ENCODE peak calls at places on chromosomes 4 and X, in four cellular contexts. E, L, N and X are unnamed samples. For H3K4me1, the result is how much of the 10 kb centered on the place peaks cover.

GRCh38 chrX:131977619-131978018 is 45.5 kb upstream of the STK26 start:
- DNase-seq in E (no peak), L (no peak), N (no peak), X (no peak)

GRCh38 chrX:115912372-115912897 is 258.1 kb upstream of the AGTR2 start:
- DNase-seq in E (no peak), N (no peak), L (no peak), X (no peak)

GRCh38 chrX:106168107-106168506 is at the start of gene PWWP3B:
- DNase-seq in N (peak), E (no peak), L (no peak), X (peak)

GRCh38 chr4:149555146-149555545 is 260.5 kb downstream of the IQCM start:
- DNase-seq in L (no peak), E (no peak), N (no peak), X (no peak)

GRCh38 chrX:115452256-115452655 is 108.7 kb upstream of the PLS3 start:
- DNase-seq in L (no peak), N (no peak), E (no peak), X (no peak)

GRCh38 chrX:119784747-119785446 is 6.5 kb downstream of the RPL39 start:
- DNase-seq in L (no peak), E (peak), N (no peak), X (no peak)

GRCh38 chrX:118534716-118535493 is 39.3 kb downstream of the DOCK11 start:
- DNase-seq in L (no peak), E (no peak), N (no peak), X (no peak)

GRCh38 chr4:87442889-87443288 is 20.5 kb downstream of the NUDT9 start:
- DNase-seq in L (no peak), N (no peak), E (peak), X (no peak)

GRCh38 chrX:111041018-111041462 is 55.0 kb upstream of the PAK3 start:
- DNase-seq in E (peak), L (peak), N (no peak), X (no peak)

GRCh38 chr4:63708661-63709060 is 700.6 kb downstream of the TECRL start:
- DNase-seq in L (no peak), N (no peak), E (no peak), X (no peak)

GRCh38 chrX:129523076-129524055 is at the start of gene SMARCA1:
- DNase-seq in E (peak), L (no peak), N (peak), X (peak)

GRCh38 chrX:140467211-140467610 is 37.7 kb downstream of the SOX3 start:
- DNase-seq in N (no peak), L (no peak), E (no peak), X (no peak)

GRCh38 chr4:164748375-164748774 is 5.6 kb upstream of the SMIM31 start:
- DNase-seq in L (no peak), N (no peak), E (peak), X (no peak)

GRCh38 chrX:15404712-15405111 is 20.5 kb upstream of the VEGFD start:
- DNase-seq in N (no peak), E (peak), L (no peak), X (peak)

GRCh38 chr4:177051473-177052060 is 258.1 kb upstream of the NEIL3 start:
- DNase-seq in L (no peak), N (no peak), E (peak), X (no peak)

GRCh38 chr4:72319596-72319995 is 249.4 kb downstream of the ADAMTS3 start:
- DNase-seq in N (no peak), E (peak), L (no peak), X (no peak)

GRCh38 chr4:168501407-168501806 is 4.6 kb downstream of the PALLD start:
- DNase-seq in N (no peak), L (no peak), E (no peak), X (no peak)

GRCh38 chr4:52939325-52939724 is 77.2 kb downstream of the RASL11B start:
- DNase-seq in L (no peak), E (peak), N (no peak), X (no peak)

GRCh38 chr4:11009281-11009680 is 324.7 kb upstream of the CLNK start:
- DNase-seq in N (no peak), E (no peak), L (no peak), X (no peak)

GRCh38 chrX:107826286-107827136 is 845 bp downstream of the MID2 start:
- DNase-seq in L (no peak), N (peak), E (peak), X (peak)

GRCh38 chr4:19694829-19695228 is 556.9 kb upstream of the SLIT2 start:
- DNase-seq in E (no peak), L (no peak), N (no peak), X (no peak)

GRCh38 chr4:145098675-145099037 is 545 bp downstream of the ABCE1 start:
- DNase-seq in N (no peak), E (peak), L (peak), X (no peak)

GRCh38 chr4:122689972-122690371 is 42.5 kb upstream of the BBS12 start:
- DNase-seq in E (no peak), L (no peak), N (no peak), X (no peak)

GRCh38 chrX:136839196-136839595 is 41.3 kb downstream of the RBMX start:
- DNase-seq in L (no peak), E (peak), N (no peak), X (no peak)

GRCh38 chr4:23060776-23061175 is 368.0 kb downstream of the GBA3 start:
- DNase-seq in N (no peak), E (no peak), L (no peak), X (no peak)

GRCh38 chr4:20422398-20422797 is 170.7 kb downstream of the SLIT2 start:
- DNase-seq in N (no peak), E (peak), L (no peak), X (no peak)

GRCh38 chrX:11424903-11425674 is 131.9 kb downstream of the AMELX start:
- DNase-seq in L (no peak), N (no peak), E (no peak), X (no peak)
- H3K4me1 ChIP-seq in L (under half), N (under half), E (under half), X (under half)

GRCh38 chrX:134737061-134737460 is 78.8 kb upstream of the PLAC1 start:
- DNase-seq in L (no peak), N (no peak), E (peak), X (peak)

GRCh38 chrX:134734343-134735001 is 76.2 kb upstream of the PLAC1 start:
- DNase-seq in E (peak), L (no peak), N (peak), X (no peak)

GRCh38 chrX:134733595-134733994 is 75.3 kb upstream of the PLAC1 start:
- DNase-seq in L (no peak), E (no peak), N (no peak), X (no peak)

GRCh38 chrX:134736351-134736750 is 78.1 kb upstream of the PLAC1 start:
- DNase-seq in E (no peak), N (no peak), L (no peak), X (no peak)

DNA sequence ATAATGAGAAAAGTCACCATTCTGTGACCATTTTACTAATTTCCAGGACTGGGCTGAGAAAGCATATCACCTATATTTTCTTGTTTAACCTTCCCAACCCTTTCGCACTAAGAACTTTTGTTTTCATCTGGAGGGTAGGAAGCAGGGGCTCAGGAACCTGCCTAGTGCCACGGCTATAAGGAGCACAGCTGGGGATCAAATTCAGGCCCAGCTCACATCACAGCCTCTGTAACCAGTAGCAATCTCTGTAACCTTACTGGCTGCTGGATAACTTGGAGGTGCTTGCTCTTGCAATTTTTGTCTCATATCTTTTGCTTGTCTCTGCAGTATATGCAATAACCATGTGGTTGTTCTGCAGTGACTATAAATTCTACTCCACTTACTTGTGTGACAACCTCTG is 76.7 kb upstream of the PLAC1 start:
- DNase-seq in N (no peak), E (no peak), L (no peak), X (no peak)
- TF ChIP-seq POLR2A in N (no peak), E (no peak), L (no peak), X (no peak)

DNA sequence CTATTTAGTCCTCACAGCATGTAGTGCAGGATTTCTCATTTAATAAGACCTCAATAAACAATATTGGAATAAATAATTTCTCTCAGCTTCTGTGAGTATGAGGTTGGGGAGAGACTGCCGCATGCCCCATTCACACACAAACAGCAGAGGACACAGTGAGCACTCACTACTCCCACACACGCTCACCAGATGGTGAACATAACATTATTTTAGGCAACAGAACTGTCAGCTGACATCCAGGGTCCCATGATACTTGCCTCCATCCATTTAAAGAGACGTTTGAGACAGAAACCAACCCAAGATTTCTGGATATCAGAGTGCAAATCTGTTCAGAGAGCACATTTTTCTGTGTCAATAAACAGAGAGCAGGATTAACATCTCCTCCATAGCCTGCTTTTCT is 16.9 kb downstream of the GPRIN3 start:
- DNase-seq in L (no peak), E (no peak), N (no peak), X (no peak)
- H3K4me1 ChIP-seq in L (under half), E (under half), N (under half), X (under half)

GRCh38 chr4:186192068-186192751 is 843 bp downstream of the CYP4V2 start:
- DNase-seq in N (peak), E (peak), L (peak), X (no peak)
- TF ChIP-seq POLR2A in N (peak), E (no peak), L (no peak), X (no peak)

DNA sequence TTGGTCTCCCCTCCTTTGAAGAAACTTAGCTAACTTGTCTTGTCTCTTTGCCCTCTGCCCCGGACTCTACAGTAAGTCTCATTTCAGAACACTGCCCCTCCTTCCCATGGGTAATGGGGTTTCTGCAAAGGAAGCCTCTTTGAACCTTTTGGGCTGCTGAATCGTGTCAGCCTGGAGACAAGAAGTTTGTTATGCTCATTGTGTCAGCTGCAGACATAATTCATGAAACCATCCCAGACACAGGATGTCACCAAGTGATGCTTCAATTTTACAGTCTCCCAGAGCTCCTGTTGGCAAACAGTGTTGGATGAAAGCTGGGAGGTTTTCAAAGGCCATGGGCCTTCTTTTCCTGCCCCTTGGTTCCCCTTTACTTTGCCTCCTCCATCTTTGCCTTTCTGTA is 223.1 kb upstream of the TAPT1 start:
- DNase-seq in L (no peak), N (no peak), E (no peak), X (no peak)
- H3K4me1 ChIP-seq in L (under half), N (under half), E (under half), X (under half)

GRCh38 chrX:135522878-135523693 is 2.6 kb downstream of the INTS6L start:
- DNase-seq in E (no peak), N (peak), L (no peak), X (no peak)

GRCh38 chrX:135522132-135522530 is 1.7 kb downstream of the INTS6L start:
- DNase-seq in L (no peak), N (no peak), E (no peak), X (no peak)

GRCh38 chrX:135520022-135520552 is 373 bp upstream of the INTS6L start:
- DNase-seq in L (no peak), E (peak), N (no peak), X (no peak)

GRCh38 chrX:135520553-135521404 is at the start of gene INTS6L:
- DNase-seq in L (peak), N (peak), E (peak), X (peak)

DNA sequence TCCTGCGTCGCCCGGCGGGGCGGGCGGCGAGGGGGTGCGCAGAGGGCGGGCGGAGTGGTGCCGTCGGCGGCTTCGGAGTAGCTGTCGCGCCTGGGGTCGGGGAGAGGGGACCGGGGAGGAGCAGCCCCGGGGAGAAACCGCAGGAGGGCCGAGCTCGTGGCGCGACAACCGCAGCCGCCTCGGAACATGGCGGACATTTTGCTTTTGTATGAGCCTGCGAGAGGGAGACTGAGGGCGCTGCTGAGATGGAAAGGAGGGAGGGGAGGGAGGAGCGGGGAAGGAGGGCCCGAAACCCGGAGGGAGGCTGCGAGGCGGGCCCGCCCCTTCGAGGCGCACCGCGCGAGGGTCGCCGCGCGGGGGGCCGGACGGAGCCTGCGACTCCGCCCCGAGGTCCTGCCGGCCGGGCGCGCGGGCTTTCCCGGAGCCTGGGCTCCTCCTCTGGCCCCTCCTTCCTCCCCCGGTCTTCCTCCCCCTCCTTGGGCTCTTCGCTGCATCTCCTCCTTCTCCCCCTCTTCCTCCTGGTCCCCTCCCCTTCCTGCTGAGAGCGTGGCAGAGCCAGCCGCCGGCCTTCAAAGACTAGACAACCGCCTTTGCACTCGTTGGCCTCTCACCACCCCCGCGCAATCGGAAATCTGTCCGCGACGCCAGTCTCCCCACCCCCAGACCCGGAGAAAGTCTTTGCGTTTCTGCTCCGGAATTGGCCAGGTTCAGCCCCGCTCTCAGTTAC is 1.1 kb downstream of the INTS6L start:
- DNase-seq in L (peak), E (peak), N (peak), X (peak)
- TF ChIP-seq POLR2A in L (no peak), E (peak), N (peak), X (no peak)

GRCh38 chrX:38893441-38893840 is 92.2 kb downstream of the MID1IP1 start:
- DNase-seq in N (no peak), E (peak), L (no peak), X (no peak)
- H3K4me1 ChIP-seq in N (under half), E (under half), L (under half), X (under half)

DNA sequence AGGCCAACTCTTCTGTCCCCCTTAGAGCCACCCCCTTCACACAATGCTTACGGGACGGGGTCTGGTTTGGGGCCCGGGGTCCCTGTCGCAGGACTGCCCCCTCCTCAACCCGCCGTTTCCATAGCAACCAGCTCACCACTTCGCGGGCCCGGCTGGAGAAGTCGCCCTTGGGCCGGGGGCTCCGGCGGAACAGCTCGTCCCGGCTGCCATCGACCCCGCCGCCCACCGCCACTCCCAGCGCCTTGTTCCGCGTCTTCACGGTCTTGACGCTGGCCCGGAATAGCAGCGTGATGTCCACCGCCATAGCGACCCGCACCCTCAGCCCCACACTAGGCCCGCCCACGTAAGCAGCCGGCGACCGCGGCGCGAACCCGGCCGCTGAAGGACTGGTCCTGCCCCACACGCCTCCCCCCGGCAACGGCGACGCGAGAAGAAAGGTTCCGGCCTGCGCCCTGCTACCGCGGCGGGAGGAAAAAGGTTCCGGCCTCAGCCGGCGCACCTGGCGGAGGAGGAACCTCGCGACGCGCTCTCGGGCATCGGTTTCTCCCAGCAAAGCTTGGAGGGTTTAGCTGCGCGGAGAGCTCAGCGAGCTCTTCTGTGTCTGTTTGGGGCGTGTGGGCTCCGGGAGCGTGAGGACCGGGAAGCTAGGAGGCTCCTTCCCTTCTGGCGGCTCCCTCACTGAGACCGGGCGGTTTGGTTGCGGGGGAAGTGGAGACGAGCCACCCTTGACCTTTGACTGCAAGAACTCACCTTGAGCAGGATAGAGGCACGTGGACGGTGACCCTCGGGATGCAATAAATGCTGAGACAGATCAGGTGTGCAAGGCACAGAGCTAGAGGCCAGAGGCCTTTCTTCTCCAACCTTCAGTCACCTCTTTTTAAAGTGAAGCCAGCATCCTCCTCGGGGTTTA is at the start of gene STX18:
- DNase-seq in L (peak), N (peak), E (peak), X (peak)
- TF ChIP-seq POLR2A in L (peak), N (peak), E (peak), X (peak)

DNA sequence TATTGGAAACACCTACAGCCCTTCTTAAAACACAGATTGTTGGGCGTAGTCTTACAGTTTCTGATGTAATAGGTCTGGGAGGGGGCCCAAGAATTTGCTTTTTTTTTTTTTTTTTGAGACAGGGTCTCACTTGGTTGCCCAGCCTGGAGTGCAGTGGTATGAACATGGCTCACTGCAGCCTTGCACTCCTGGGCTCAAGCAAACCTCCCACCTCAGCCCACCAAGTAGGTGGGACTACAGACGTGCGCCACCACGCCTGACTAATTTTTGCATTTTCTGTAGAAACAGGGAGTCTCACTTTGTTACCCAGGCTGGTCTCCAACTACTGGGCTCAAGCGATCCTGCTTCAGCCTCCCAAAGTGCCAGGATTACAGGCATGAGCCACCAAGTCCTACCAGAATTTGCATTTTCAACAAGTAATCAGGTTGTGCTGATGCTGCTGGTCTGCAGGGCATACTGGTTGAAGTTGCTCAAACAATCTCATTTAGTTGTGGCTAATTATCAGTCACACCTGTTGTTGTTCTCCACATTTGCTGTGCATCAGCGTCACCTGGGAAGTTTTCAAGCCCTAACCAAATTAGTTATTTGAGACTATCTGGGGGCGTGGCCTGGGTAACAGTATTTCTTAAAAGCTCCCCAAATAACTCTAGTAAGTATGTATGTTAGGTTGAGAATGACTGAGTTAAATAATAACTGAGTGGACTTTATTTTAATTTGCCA is 13.9 kb downstream of the TMEM154 start:
- DNase-seq in L (no peak), N (no peak), E (no peak), X (no peak)
- H3K4me1 ChIP-seq in L (under half), N (under half), E (under half), X (under half)